ENCODE peak calls at places on chromosomes 1 and 21, in six cellular contexts. B, I, G, W, N and T are unnamed samples. For H3K4me1, the result is how much of the 10 kb centered on the place peaks cover.

GRCh38 chr21:24910591-24910990 is 696.7 kb downstream of the MRPL39 start:
- DNase-seq in N (no peak), W (no peak), I (no peak), B (no peak), G (no peak), T (no peak)

GRCh38 chr1:54490361-54491248 is 57.4 kb upstream of the ACOT11 start:
- DNase-seq in I (no peak), B (peak), G (peak), W (no peak), N (no peak), T (no peak)

GRCh38 chr1:36133484-36133883 is 8.5 kb upstream of the COL8A2 start:
- DNase-seq in I (no peak), G (peak), B (peak), N (no peak), W (no peak), T (no peak)

GRCh38 chr1:38114231-38114630 is 67.6 kb upstream of the POU3F1 start:
- DNase-seq in G (peak), I (no peak), N (no peak), B (peak), W (no peak), T (no peak)

GRCh38 chr21:38752051-38752505 is 53.7 kb upstream of the ETS2 start:
- DNase-seq in I (no peak), N (no peak), B (no peak), G (no peak), W (no peak), T (no peak)

GRCh38 chr1:173628888-173629287 is 6.2 kb upstream of the TEX50 start:
- DNase-seq in N (no peak), W (no peak), I (no peak), G (no peak), B (no peak), T (no peak)

GRCh38 chr1:210800756-210801155 is 333.2 kb downstream of the KCNH1 start:
- DNase-seq in B (no peak), G (no peak), N (no peak), W (no peak), I (no peak), T (no peak)

GRCh38 chr1:190119683-190120082 is 358.0 kb downstream of the BRINP3 start:
- DNase-seq in B (no peak), G (no peak), N (no peak), I (no peak), W (no peak), T (no peak)

GRCh38 chr1:65691962-65692361 is 100.7 kb upstream of the PDE4B start:
- DNase-seq in W (no peak), N (no peak), G (no peak), I (no peak), B (no peak), T (no peak)

GRCh38 chr21:29297483-29298347 is 1.0 kb upstream of the BACH1 start:
- DNase-seq in B (peak), I (no peak), W (no peak), N (peak), G (no peak), T (no peak)

GRCh38 chr1:228140724-228141081 is 624 bp downstream of the GUK1 start:
- DNase-seq in I (no peak), B (no peak), G (no peak), N (no peak), W (no peak), T (no peak)

GRCh38 chr1:235919797-235920475 is 53.2 kb upstream of the LYST start:
- DNase-seq in W (peak), G (no peak), N (no peak), B (no peak), I (no peak), T (no peak)

GRCh38 chr1:146036990-146037646 is 15.6 kb upstream of the HJV start:
- DNase-seq in N (no peak), B (peak), I (peak), G (peak), W (peak), T (peak)

GRCh38 chr1:187641907-187642306 is 813.2 kb downstream of the PLA2G4A start:
- DNase-seq in B (no peak), W (no peak), G (no peak), I (no peak), N (no peak), T (no peak)

GRCh38 chr1:185570962-185571361 is 163.2 kb upstream of the HMCN1 start:
- DNase-seq in G (no peak), W (no peak), N (no peak), I (no peak), B (no peak), T (no peak)

GRCh38 chr1:19877821-19878636 is 4.2 kb upstream of the OTUD3 start:
- DNase-seq in I (no peak), N (no peak), G (no peak), W (no peak), B (no peak), T (no peak)

GRCh38 chr1:53929349-53929945 is 16.1 kb downstream of the IFT25 start:
- DNase-seq in N (no peak), I (no peak), B (no peak), W (no peak), G (no peak), T (no peak)

GRCh38 chr1:147630022-147630421 is 40.3 kb downstream of the ACP6 start:
- DNase-seq in I (no peak), G (no peak), W (no peak), N (no peak), B (no peak), T (no peak)

GRCh38 chr1:204213668-204214662 is at the start of gene GOLT1A:
- DNase-seq in I (peak), N (no peak), G (peak), B (peak), W (peak), T (no peak)

GRCh38 chr1:3895279-3895950 is 4.7 kb downstream of the C1orf174 start:
- DNase-seq in N (no peak), W (no peak), G (no peak), B (no peak), I (no peak), T (no peak)

GRCh38 chr1:9891207-9891606 is 18.9 kb downstream of the CTNNBIP1 start:
- DNase-seq in B (no peak), I (no peak), G (no peak), W (no peak), N (no peak), T (no peak)

GRCh38 chr1:33758698-33759097 is 105.2 kb upstream of the HMGB4 start:
- DNase-seq in N (no peak), W (no peak), I (no peak), B (no peak), G (peak), T (no peak)

GRCh38 chr1:181251001-181251712 is 162.7 kb downstream of the IER5 start:
- DNase-seq in N (peak), B (peak), G (no peak), I (no peak), W (peak), T (no peak)

GRCh38 chr1:173508541-173508940 is 31.4 kb downstream of the PRDX6 start:
- DNase-seq in G (no peak), B (no peak), N (no peak), I (no peak), W (no peak), T (no peak)

GRCh38 chr1:244971524-244972216 is 107.3 kb upstream of the HNRNPU start:
- DNase-seq in I (no peak), W (no peak), N (no peak), G (no peak), B (no peak), T (no peak)

GRCh38 chr21:21102874-21103273 is 104.7 kb downstream of the NCAM2 start:
- DNase-seq in G (no peak), B (no peak), I (no peak), W (no peak), N (no peak), T (no peak)

GRCh38 chr1:230084408-230085177 is 17.6 kb downstream of the GALNT2 start:
- DNase-seq in B (peak), N (no peak), I (no peak), W (peak), G (peak), T (peak)

GRCh38 chr1:94819584-94819944 is 593 bp upstream of the SLC44A3 start:
- DNase-seq in I (no peak), B (no peak), G (no peak), N (no peak), W (no peak), T (no peak)

GRCh38 chr21:45011426-45011825 is 63.0 kb upstream of the ADARB1 start:
- DNase-seq in G (peak), W (no peak), B (peak), I (no peak), N (no peak), T (no peak)

GRCh38 chr1:11690669-11691301 is 725 bp upstream of the DRAXIN start:
- DNase-seq in N (no peak), B (no peak), W (no peak), G (no peak), I (no peak), T (no peak)
- H3K4me3 ChIP-seq in N (peak), B (no peak), W (no peak), G (peak), I (no peak), T (no peak)

DNA sequence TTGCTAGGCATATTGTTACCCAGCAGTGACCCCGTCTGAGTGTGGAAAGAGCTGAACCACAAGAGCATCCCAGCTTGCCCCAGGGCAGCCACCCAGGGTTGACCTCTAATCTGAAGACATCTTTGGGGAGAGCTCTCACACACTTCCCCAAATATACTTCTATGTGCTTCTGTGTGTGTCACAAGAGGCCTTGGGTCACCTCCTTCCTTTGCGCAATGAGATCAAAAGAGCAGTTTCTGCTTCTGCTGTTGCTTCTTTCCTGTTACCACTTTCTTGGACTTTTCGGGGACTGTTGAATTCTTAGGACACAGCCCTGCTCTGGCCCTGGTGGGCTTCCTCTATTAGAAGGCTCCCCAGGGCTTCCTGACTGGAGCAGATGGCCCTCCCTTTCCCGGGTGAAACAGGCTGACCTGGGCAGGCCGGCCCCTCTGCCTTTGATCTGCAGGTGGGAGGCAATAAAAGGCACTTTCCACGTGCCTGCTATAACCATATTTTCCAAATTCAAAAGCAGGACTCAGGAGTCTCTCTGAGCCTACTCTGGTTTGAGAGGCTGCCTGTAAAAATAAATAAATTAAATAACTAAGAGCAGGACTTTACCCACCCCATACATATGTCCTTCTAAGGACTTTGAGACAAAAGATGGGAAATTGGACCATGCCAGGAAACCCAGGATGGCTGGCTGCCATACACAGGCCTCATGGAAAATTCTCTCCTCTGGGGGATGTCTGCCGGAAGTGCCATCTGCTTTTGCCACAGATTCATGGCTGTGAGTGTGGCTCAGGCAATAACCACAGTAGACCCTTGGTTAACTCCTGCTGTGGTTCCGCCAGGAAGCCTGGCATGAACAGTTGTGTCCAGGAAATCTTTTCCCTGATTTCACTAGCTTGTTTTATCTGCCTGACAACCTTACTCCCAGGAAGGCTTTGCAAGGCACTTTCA is 28.3 kb upstream of the RCSD1 start:
- DNase-seq in N (no peak), B (peak), W (peak), I (no peak), G (peak), T (no peak)
- H3K4me1 ChIP-seq in N (under half), B (under half), W (under half), I (under half), G (under half), T (under half)

GRCh38 chr1:23594927-23595353 is 35.6 kb upstream of the ID3 start:
- DNase-seq in B (no peak), W (no peak), G (no peak), N (no peak), I (no peak), T (no peak)
- H3K4me3 ChIP-seq in B (no peak), W (no peak), G (no peak), N (no peak), I (no peak), T (no peak)

GRCh38 chr21:34890724-34891609 is 158.1 kb downstream of the RUNX1 start:
- DNase-seq in N (peak), I (peak), G (peak), B (no peak), W (no peak), T (no peak)
- H3K4me1 ChIP-seq in N (under half), I (under half), G (under half), B (under half), W (under half), T (under half)